ENCODE peak calls at places on chromosome 1, in eight cellular contexts. U, S, J, R, O, I, X and N are unnamed samples.

GRCh38 chr1:112548540-112548939 is 39.8 kb downstream of the WNT2B start:
- DNase-seq in J (no peak), I (no peak), S (no peak), X (no peak), R (no peak), U (no peak), O (no peak), N (no peak)

GRCh38 chr1:37793773-37794371 is at the start of gene MANEAL:
- DNase-seq in U (peak), O (peak), R (peak), I (no peak), S (peak), J (peak), X (peak), N (peak)

GRCh38 chr1:29499101-29499650 is 262.9 kb downstream of the PTPRU start:
- DNase-seq in U (no peak), J (no peak), R (no peak), X (no peak), S (no peak), I (no peak), O (no peak), N (no peak)

GRCh38 chr1:80153762-80154555 is 1147.4 kb upstream of the ADGRL4 start:
- DNase-seq in J (peak), R (no peak), O (peak), I (no peak), U (no peak), S (no peak), X (no peak), N (no peak)

GRCh38 chr1:245045087-245045881 is 109.5 kb upstream of the KIF26B start:
- DNase-seq in J (no peak), I (no peak), U (no peak), X (no peak), O (no peak), R (no peak), S (no peak), N (peak)

GRCh38 chr1:53603431-53603830 is 135.5 kb downstream of the GLIS1 start:
- DNase-seq in J (no peak), O (no peak), S (no peak), I (no peak), X (no peak), R (no peak), U (no peak), N (no peak)

GRCh38 chr1:214990619-214991018 is 91.9 kb upstream of the KCNK2 start:
- DNase-seq in S (no peak), R (no peak), O (peak), I (no peak), U (no peak), X (peak), J (peak), N (no peak)

GRCh38 chr1:27504588-27505419 is 14.8 kb upstream of the WASF2 start:
- DNase-seq in X (peak), R (no peak), S (no peak), I (no peak), O (peak), U (no peak), J (no peak), N (no peak)

GRCh38 chr1:77465139-77465538 is 183.3 kb downstream of the AK5 start:
- DNase-seq in U (no peak), S (no peak), I (no peak), O (no peak), J (no peak), R (no peak), X (no peak), N (no peak)

GRCh38 chr1:88608139-88608943 is 75.7 kb upstream of the PKN2 start:
- DNase-seq in X (peak), U (peak), O (peak), J (peak), R (no peak), I (no peak), S (no peak), N (no peak)

GRCh38 chr1:111199881-111200801 is at the start of gene DENND2D:
- DNase-seq in U (peak), J (no peak), O (no peak), S (peak), R (peak), X (no peak), I (no peak), N (peak)